ENCODE peak calls at places on chromosomes 6 and 20, in six cellular contexts. F, O, A, G, U and T are unnamed samples.

GRCh38 chr20:32606790-32607189 is 21.7 kb upstream of the NOL4L start:
- DNase-seq in F (no peak), O (no peak), A (no peak), G (no peak), U (no peak), T (no peak)

GRCh38 chr20:50569864-50570836 is 60.0 kb downstream of the PTPN1 start:
- DNase-seq in F (no peak), O (peak; percentile 61), A (peak; percentile 85), G (no peak), U (peak; percentile 40), T (no peak)

GRCh38 chr6:160714731-160715130 is 12.7 kb downstream of the PLG start:
- DNase-seq in F (no peak), O (no peak), A (no peak), G (no peak), U (no peak), T (no peak)

GRCh38 chr6:150145830-150146229 is 3.0 kb downstream of the PPP1R14C start:
- DNase-seq in F (no peak), O (no peak), A (no peak), G (no peak), U (no peak), T (no peak)

GRCh38 chr20:11352041-11352440 is 565.7 kb upstream of the BTBD3 start:
- DNase-seq in F (no peak), O (no peak), A (no peak), G (no peak), U (no peak), T (no peak)

GRCh38 chr6:10315034-10315433 is 99.8 kb downstream of the TFAP2A start:
- DNase-seq in F (no peak), O (no peak), A (no peak), G (no peak), U (no peak), T (no peak)

GRCh38 chr6:34917626-34918285 is 28.7 kb downstream of the ANKS1A start:
- DNase-seq in F (no peak), O (no peak), A (no peak), G (no peak), U (no peak), T (no peak)

GRCh38 chr6:42012501-42013133 is 37.7 kb upstream of the TAF8 start:
- DNase-seq in F (no peak), O (no peak), A (peak; percentile 32), G (no peak), U (no peak), T (no peak)